ENCODE peak calls at places on chromosomes 12 and 14, in five cellular contexts. E is tibial nerve, F is transverse colon, W is SK-N-SH, O is upper lobe of left lung. P is an unnamed sample.

GRCh38 chr12:57001448-57001906 is 4.9 kb downstream of the ZBTB39 start:
- DNase-seq in E (peak), F (peak), W (peak), O (no peak), P (no peak)

GRCh38 chr12:53287741-53288216 is 7.6 kb upstream of the PFDN5 start:
- DNase-seq in E (peak), F (peak), W (peak), O (no peak), P (no peak)

GRCh38 chr14:77641534-77642341 is 25.3 kb upstream of the SPTLC2 start:
- DNase-seq in E (peak), F (peak), W (no peak), O (peak), P (no peak)

GRCh38 chr12:123143753-123144461 is 7.0 kb downstream of the PITPNM2 start:
- DNase-seq in E (no peak), F (no peak), W (no peak), O (no peak), P (no peak)

GRCh38 chr12:53495903-53496751 is 3.1 kb downstream of the MAP3K12 start:
- DNase-seq in E (peak), F (peak), W (no peak), O (no peak), P (no peak)

GRCh38 chr12:71767183-71767582 is 12.5 kb downstream of the RAB21 start:
- DNase-seq in E (no peak), F (no peak), W (no peak), O (no peak), P (no peak)

GRCh38 chr14:77917802-77918201 is 117.9 kb downstream of the ADCK1 start:
- DNase-seq in E (no peak), F (no peak), W (no peak), O (no peak), P (no peak)

GRCh38 chr14:95206534-95206933 is 49.2 kb upstream of the DICER1 start:
- DNase-seq in E (no peak), F (no peak), W (no peak), O (no peak), P (no peak)

GRCh38 chr14:90491221-90491867 is 94.5 kb downstream of the CALM1 start:
- DNase-seq in E (peak), F (no peak), W (peak), O (peak), P (no peak)

GRCh38 chr12:6603095-6603567 is 4.0 kb downstream of the CHD4 start:
- DNase-seq in E (no peak), F (peak), W (peak), O (no peak), P (no peak)

GRCh38 chr14:93133476-93133875 is 17.8 kb upstream of the ITPK1 start:
- DNase-seq in E (no peak), F (no peak), W (no peak), O (no peak), P (no peak)

GRCh38 chr14:100789460-100790417 is 36.2 kb upstream of the MEG3 start:
- DNase-seq in E (no peak), F (no peak), W (no peak), O (no peak), P (no peak)

GRCh38 chr12:130664252-130664651 is 51.8 kb downstream of the RIMBP2 start:
- DNase-seq in E (no peak), F (no peak), W (no peak), O (no peak), P (no peak)

GRCh38 chr12:107415066-107415465 is 270.5 kb upstream of the PWP1 start:
- DNase-seq in E (no peak), F (no peak), W (no peak), O (no peak), P (no peak)

GRCh38 chr12:18955594-18955993 is 173.9 kb upstream of the PLEKHA5 start:
- DNase-seq in E (no peak), F (no peak), W (no peak), O (no peak), P (no peak)

GRCh38 chr14:104766256-104766862 is 13.4 kb downstream of the SIVA1 start:
- DNase-seq in E (no peak), F (no peak), W (no peak), O (no peak), P (no peak)

GRCh38 chr12:52876371-52876770 is 27.6 kb upstream of the KRT78 start:
- DNase-seq in E (no peak), F (peak), W (no peak), O (peak), P (no peak)

GRCh38 chr12:55726911-55727310 is 1.9 kb downstream of the CD63 start:
- DNase-seq in E (no peak), F (no peak), W (no peak), O (no peak), P (no peak)

GRCh38 chr12:54993181-54993835 is 8.7 kb upstream of the TESPA1 start:
- DNase-seq in E (peak), F (peak), W (peak), O (no peak), P (peak)

GRCh38 chr12:123131291-123131831 is 19.5 kb downstream of the PITPNM2 start:
- DNase-seq in E (no peak), F (peak), W (no peak), O (no peak), P (no peak)

GRCh38 chr12:46385439-46385838 is 12.9 kb upstream of the SLC38A2 start:
- DNase-seq in E (no peak), F (no peak), W (no peak), O (no peak), P (no peak)

GRCh38 chr14:86782092-86782580 is 1210.8 kb downstream of the GALC start:
- DNase-seq in E (no peak), F (no peak), W (no peak), O (no peak), P (no peak)

GRCh38 chr14:47008732-47009131 is 357.2 kb upstream of the RPL10L start:
- DNase-seq in E (no peak), F (no peak), W (no peak), O (no peak), P (no peak)

GRCh38 chr12:46187023-46187422 is 81.8 kb downstream of the SLC38A1 start:
- DNase-seq in E (peak), F (no peak), W (no peak), O (no peak), P (no peak)

GRCh38 chr12:117622087-117622486 is 260.7 kb upstream of the NOS1 start:
- DNase-seq in E (no peak), F (no peak), W (no peak), O (no peak), P (no peak)

GRCh38 chr12:127191124-127191523 is 1075.8 kb upstream of the TMEM132C start:
- DNase-seq in E (no peak), F (no peak), W (no peak), O (no peak), P (no peak)

GRCh38 chr12:53890081-53890480 is 48.5 kb upstream of the HOXC13 start:
- DNase-seq in E (no peak), F (no peak), W (no peak), O (no peak), P (no peak)

GRCh38 chr12:111812881-111813741 is 28.9 kb upstream of the MAPKAPK5 start:
- DNase-seq in E (peak), F (peak), W (peak), O (no peak), P (peak)

GRCh38 chr12:67539946-67540345 is 108.6 kb upstream of the DYRK2 start:
- DNase-seq in E (no peak), F (no peak), W (no peak), O (no peak), P (peak)

GRCh38 chr12:49525942-49526341 is 12.9 kb upstream of the KCNH3 start:
- DNase-seq in E (no peak), F (no peak), W (no peak), O (no peak), P (no peak)

GRCh38 chr14:45558183-45558582 is 305.2 kb upstream of the MIS18BP1 start:
- DNase-seq in E (no peak), F (no peak), W (no peak), O (no peak), P (no peak)

GRCh38 chr14:62126885-62127478 is 364.8 kb downstream of the SNAPC1 start:
- DNase-seq in E (peak), F (no peak), W (peak), O (no peak), P (no peak)

GRCh38 chr12:54162741-54163140 is 26.0 kb downstream of the SMUG1 start:
- DNase-seq in E (no peak), F (no peak), W (no peak), O (no peak), P (no peak)

GRCh38 chr12:65229441-65229840 is 49.0 kb upstream of the MSRB3 start:
- DNase-seq in E (no peak), F (no peak), W (no peak), O (no peak), P (no peak)

GRCh38 chr14:33736299-33736698 is 214.6 kb downstream of the EGLN3 start:
- DNase-seq in E (no peak), F (no peak), W (no peak), O (no peak), P (no peak)

GRCh38 chr12:40215977-40216376 is 8.8 kb upstream of the LRRK2 start:
- DNase-seq in E (no peak), F (no peak), W (no peak), O (no peak), P (no peak)

GRCh38 chr12:123032736-123033391 is 52.4 kb downstream of the ARL6IP4 start:
- DNase-seq in E (no peak), F (no peak), W (no peak), O (no peak), P (no peak)

GRCh38 chr12:119283315-119283714 is 51.2 kb upstream of the CCDC60 start:
- DNase-seq in E (no peak), F (no peak), W (no peak), O (no peak), P (no peak)

GRCh38 chr12:119288559-119288958 is 46.0 kb upstream of the CCDC60 start:
- DNase-seq in E (no peak), F (no peak), W (peak), O (no peak), P (no peak)
- TF ChIP-seq EP300 in E (no peak), F (no peak), W (no peak), O (no peak), P (no peak)

DNA sequence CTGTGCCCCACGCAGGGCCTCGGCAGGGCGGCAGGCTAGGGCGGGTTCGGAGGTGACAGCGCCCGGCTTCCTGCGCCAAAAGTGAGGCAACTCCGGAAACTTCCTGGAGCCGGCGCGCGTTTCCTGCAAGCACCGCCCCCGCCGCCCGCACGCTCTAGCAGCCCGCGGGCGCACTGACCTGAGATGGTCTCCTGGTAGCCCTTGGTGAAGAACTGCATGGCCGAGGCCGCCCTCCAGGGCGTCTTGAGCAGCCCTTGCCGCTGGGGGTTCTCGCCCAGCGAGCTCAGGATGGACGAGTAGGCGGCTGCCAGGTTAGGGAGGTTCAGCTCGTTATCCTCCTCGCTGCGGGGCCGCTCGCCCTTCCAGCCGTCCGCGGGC is 494 bp downstream of the GCH1 start:
- DNase-seq in E (peak), F (peak), W (peak), O (peak), P (peak)
- TF ChIP-seq CTCF in E (no peak), F (no peak), W (no peak), O (no peak), P (no peak)

GRCh38 chr14:53444677-53445312 is 291.7 kb upstream of the DDHD1 start:
- DNase-seq in E (no peak), F (no peak), W (no peak), O (no peak), P (no peak)
- H3K27ac ChIP-seq in E (no peak), F (no peak), W (no peak), O (no peak), P (no peak)

GRCh38 chr14:84254205-84254788 is 1275.6 kb upstream of the FLRT2 start:
- DNase-seq in E (no peak), F (no peak), W (no peak), O (no peak), P (no peak)
- TF ChIP-seq EP300 in E (no peak), F (no peak), W (no peak), O (no peak), P (no peak)

DNA sequence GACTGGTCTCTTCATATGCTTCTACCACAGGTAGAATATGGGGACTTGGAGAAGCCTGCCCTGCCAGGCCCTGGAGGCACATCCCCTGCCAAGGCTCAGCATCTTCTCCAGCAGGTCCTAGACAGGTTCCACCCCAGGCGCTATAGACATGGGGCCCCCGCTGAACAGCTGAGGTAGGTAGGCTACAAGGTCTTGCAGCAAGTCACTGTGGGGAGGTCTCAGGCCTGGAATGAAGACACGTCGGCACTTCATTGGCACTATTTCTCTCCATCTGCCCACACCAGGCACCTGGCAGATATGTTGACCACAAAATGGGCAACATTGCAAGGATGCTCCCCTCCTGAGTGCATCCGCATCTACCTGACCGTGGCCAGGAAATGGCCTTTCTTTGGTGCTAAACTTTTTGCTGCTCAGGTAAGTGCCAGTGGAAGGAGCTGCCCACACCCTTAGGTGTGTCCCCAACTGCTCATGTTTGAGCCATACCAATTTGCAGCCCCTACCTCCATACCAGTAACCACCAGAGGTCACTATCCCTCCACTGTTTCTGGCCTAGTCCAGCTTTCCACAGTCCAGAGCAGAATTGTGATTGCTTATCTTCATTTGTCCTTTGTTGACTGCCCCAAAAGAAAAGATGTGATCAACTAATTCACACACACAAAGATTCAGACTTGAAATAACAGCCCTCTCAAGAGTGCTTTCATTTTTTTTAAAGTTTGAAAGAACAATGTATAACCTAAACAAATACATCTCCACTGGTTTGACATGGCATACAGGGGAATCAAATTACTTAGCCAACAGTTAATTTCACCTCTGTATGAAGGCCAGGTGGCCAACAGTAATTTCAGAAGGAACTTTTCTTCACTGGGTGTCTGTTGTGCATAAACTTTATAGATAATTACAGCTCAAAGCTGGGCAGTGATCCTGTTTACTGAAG is 16.1 kb downstream of the PIGH start:
- DNase-seq in E (peak), F (peak), W (peak), O (no peak), P (no peak)
- TF ChIP-seq CTCF in E (peak), F (peak), W (peak), O (peak), P (peak)

GRCh38 chr12:96242597-96242996 is 48.4 kb downstream of the ELK3 start:
- DNase-seq in E (no peak), F (no peak), W (no peak), O (no peak), P (no peak)
- H3K27ac ChIP-seq in E (no peak), F (peak), W (no peak), O (no peak), P (peak)